ENCODE peak calls at places on chromosomes 5 and 9, in nine cellular contexts. I is Peyer's patch, L is breast epithelium, J is A673, E is MM.1S, F is trophoblast cell, M is ascending aorta, N is GM12878, D is suprapubic skin. T is an unnamed sample.

GRCh38 chr5:150045512-150045911 is 40.8 kb downstream of the CSF1R start:
- DNase-seq in F (no peak), J (no peak), M (no peak), L (no peak), D (no peak), E (no peak), I (no peak), N (no peak), T (no peak)

GRCh38 chr9:99360026-99360425 is 137.9 kb downstream of the SEC61B start:
- DNase-seq in J (no peak), L (no peak), E (no peak), N (no peak), D (no peak), M (no peak), I (no peak), F (no peak), T (no peak)

GRCh38 chr5:15702102-15702501 is 202.1 kb downstream of the FBXL7 start:
- DNase-seq in I (no peak), M (no peak), F (no peak), J (no peak), L (no peak), N (no peak), D (no peak), E (peak; percentile 53), T (peak; percentile 43)

GRCh38 chr5:2754621-2755370 is 3.3 kb upstream of the IRX2 start:
- DNase-seq in F (no peak), E (no peak), D (no peak), L (peak; percentile 45), I (no peak), J (no peak), N (no peak), M (no peak), T (no peak)

GRCh38 chr9:121772600-121773285 is 121.3 kb downstream of the DAB2IP start:
- DNase-seq in J (no peak), L (peak; percentile 49), E (no peak), F (no peak), M (peak; percentile 53), I (no peak), D (peak; percentile 60), N (no peak), T (no peak)

GRCh38 chr9:127305450-127306226 is 41.1 kb downstream of the GARNL3 start:
- DNase-seq in F (no peak), N (no peak), L (no peak), I (no peak), E (no peak), J (peak; percentile 10), M (no peak), D (no peak), T (no peak)

GRCh38 chr5:96037128-96037527 is 75.5 kb upstream of the ELL2 start:
- DNase-seq in E (no peak), M (no peak), L (no peak), I (no peak), N (no peak), F (no peak), D (no peak), J (no peak), T (peak; percentile 84)

GRCh38 chr5:143133721-143134120 is 269.8 kb downstream of the NR3C1 start:
- DNase-seq in E (no peak), J (no peak), I (no peak), F (no peak), M (no peak), N (no peak), D (no peak), L (no peak), T (peak; percentile 87)

GRCh38 chr5:114418546-114419388 is 56.9 kb downstream of the KCNN2 start:
- DNase-seq in F (no peak), N (peak; percentile 56), I (no peak), M (no peak), D (no peak), J (no peak), L (no peak), E (peak; percentile 10), T (no peak)

GRCh38 chr9:3359778-3360177 is 166.0 kb downstream of the RFX3 start:
- DNase-seq in I (no peak), F (no peak), N (no peak), J (no peak), D (no peak), L (no peak), E (no peak), M (no peak), T (no peak)

GRCh38 chr5:42555797-42556196 is 132.6 kb downstream of the GHR start:
- DNase-seq in I (no peak), E (no peak), M (no peak), F (peak; percentile 75), N (no peak), J (no peak), L (no peak), D (no peak), T (no peak)

GRCh38 chr9:97983524-97984187 is 515 bp downstream of the ANP32B start:
- DNase-seq in L (no peak), E (peak; percentile 62), F (peak; percentile 28), J (peak; percentile 69), I (peak; percentile 81), D (peak; percentile 77), M (peak; percentile 9), N (no peak), T (peak; percentile 26)

GRCh38 chr9:89889865-89890264 is 285.1 kb downstream of the GADD45G start:
- DNase-seq in M (no peak), N (no peak), D (no peak), E (no peak), J (no peak), L (no peak), I (peak; percentile 11), F (no peak), T (no peak)

GRCh38 chr9:37031902-37032301 is 2.2 kb downstream of the PAX5 start:
- DNase-seq in M (no peak), L (no peak), D (no peak), E (no peak), F (no peak), N (no peak), I (no peak), J (no peak), T (no peak)

GRCh38 chr9:124206391-124206790 is 51.4 kb upstream of the NEK6 start:
- DNase-seq in N (no peak), F (no peak), M (no peak), I (peak; percentile 73), E (no peak), J (no peak), L (no peak), D (no peak), T (no peak)

GRCh38 chr5:15791859-15792258 is 291.9 kb downstream of the FBXL7 start:
- DNase-seq in N (no peak), F (no peak), L (no peak), M (no peak), E (no peak), D (no peak), I (no peak), J (no peak), T (peak; percentile 57)

GRCh38 chr5:71457106-71457505 is 1.7 kb downstream of the BDP1 start:
- DNase-seq in E (no peak), M (no peak), F (no peak), N (no peak), D (no peak), I (no peak), L (no peak), J (no peak), T (no peak)
- H3K4me3 ChIP-seq in E (peak overlapping the region; percentile 99), M (no peak overlapping the region), F (no peak overlapping the region), N (peak overlapping the region; percentile 72), D (peak overlapping the region; percentile 75), I (no peak overlapping the region), L (peak overlapping the region; percentile 69), J (peak overlapping the region; percentile 77), T (peak overlapping the region; percentile 77)

GRCh38 chr9:1269533-1270315 is 219.6 kb downstream of the DMRT2 start:
- DNase-seq in I (no peak), L (no peak), F (no peak), J (no peak), N (no peak), E (no peak), D (no peak), M (no peak), T (no peak)
- H3K4me3 ChIP-seq in I (no peak overlapping the region), L (no peak overlapping the region), F (no peak overlapping the region), J (no peak overlapping the region), N (no peak overlapping the region), E (no peak overlapping the region), D (no peak overlapping the region), M (no peak overlapping the region), T (no peak overlapping the region)

GRCh38 chr9:129109504-129109903 is 1.1 kb downstream of the CRAT start:
- DNase-seq in L (no peak), J (peak; percentile 33), F (peak; percentile 91), I (peak; percentile 71), M (no peak), D (peak; percentile 86), E (peak; percentile 16), N (no peak), T (peak; percentile 20)
- H3K4me3 ChIP-seq in L (peak overlapping the region; percentile 97), J (peak overlapping the region; percentile 88), F (no peak overlapping the region), I (peak overlapping the region; percentile 99), M (peak overlapping the region; percentile 78), D (peak overlapping the region; percentile 95), E (no peak overlapping the region), N (no peak overlapping the region), T (peak overlapping the region; percentile 80)

GRCh38 chr9:114157516-114158176 is 2.3 kb downstream of the COL27A1 start:
- DNase-seq in I (no peak), E (no peak), M (no peak), N (no peak), L (no peak), F (peak; percentile 6), J (no peak), D (no peak), T (no peak)

GRCh38 chr9:114155967-114156294 is 594 bp downstream of the COL27A1 start:
- DNase-seq in M (no peak), F (no peak), L (no peak), J (peak; percentile 22), I (no peak), D (no peak), N (no peak), E (no peak), T (no peak)

GRCh38 chr9:114155263-114155966 is at the start of gene COL27A1:
- DNase-seq in L (peak; percentile 71), D (peak; percentile 88), F (peak; percentile 75), J (peak; percentile 91), M (no peak), E (peak; percentile 57), I (peak; percentile 88), N (no peak), T (peak; percentile 76)

GRCh38 chr9:114156658-114157421 is 1.5 kb downstream of the COL27A1 start:
- DNase-seq in E (no peak), I (peak; percentile 60), L (peak; percentile 35), J (peak; percentile 80), N (no peak), M (no peak), D (peak; percentile 76), F (peak; percentile 33), T (peak; percentile 68)

GRCh38 chr9:114156311-114156657 is 947 bp downstream of the COL27A1 start:
- DNase-seq in L (peak; percentile 32), N (no peak), D (no peak), F (no peak), M (no peak), E (no peak), I (no peak), J (no peak), T (no peak)
- H3K4me3 ChIP-seq in L (peak overlapping the region; percentile 90), N (no peak overlapping the region), D (peak overlapping the region; percentile 83), F (peak overlapping the region; percentile 77), M (peak overlapping the region; percentile 46), E (no peak overlapping the region), I (peak overlapping the region; percentile 56), J (peak overlapping the region; percentile 72), T (peak overlapping the region; percentile 76)

DNA sequence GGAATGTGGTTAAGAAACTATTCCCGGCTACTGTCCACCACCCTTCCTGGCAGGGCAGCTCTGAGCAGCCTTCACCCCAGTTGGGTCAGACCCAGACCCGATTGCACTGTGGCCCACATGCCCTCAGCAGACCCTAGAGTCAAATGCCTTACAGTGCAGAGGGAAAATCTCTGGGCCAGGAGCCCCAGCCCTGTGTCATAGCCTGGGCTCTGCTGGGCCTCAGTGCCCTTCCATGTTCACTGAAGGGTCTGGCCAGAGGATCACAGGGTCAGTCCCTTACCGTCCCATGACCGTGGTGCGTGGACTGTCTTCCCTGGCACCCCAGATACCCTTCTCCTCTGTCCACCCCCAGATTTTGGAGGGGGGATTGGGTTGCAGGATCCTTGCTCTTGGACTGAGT is 73.5 kb upstream of the COL5A1 start:
- DNase-seq in D (peak; percentile 38), N (no peak), F (no peak), J (no peak), L (no peak), E (no peak), I (peak; percentile 6), M (no peak), T (no peak)
- H3K4me3 ChIP-seq in D (no peak overlapping the region), N (no peak overlapping the region), F (no peak overlapping the region), J (no peak overlapping the region), L (no peak overlapping the region), E (no peak overlapping the region), I (no peak overlapping the region), M (no peak overlapping the region), T (no peak overlapping the region)